ENCODE peak calls at places on chromosomes 16 and 17, in ten cellular contexts. W is AML-193, D is stromal cell of bone marrow, S is iris pigment epithelial cell, O is skeletal muscle cell, Z is NCI-H460, K is HEK293T, V is B cell, C is MCF 10A, I is RWPE1. P is an unnamed sample.

GRCh38 chr16:66188786-66189725 is 177.4 kb upstream of the CDH5 start:
- DNase-seq in W (no peak), D (peak), S (peak), O (no peak), Z (no peak), K (no peak), V (no peak), C (peak), I (no peak), P (no peak)

GRCh38 chr17:3993493-3994220 is 29.4 kb upstream of the ATP2A3 start:
- DNase-seq in W (no peak), D (no peak), S (peak), O (no peak), Z (no peak), K (no peak), V (no peak), C (no peak), I (no peak), P (no peak)

GRCh38 chr16:6573577-6573976 is 759.1 kb upstream of the RBFOX1 start:
- DNase-seq in W (no peak), D (no peak), S (no peak), O (no peak), Z (no peak), K (peak), V (no peak), C (no peak), I (no peak), P (peak)

GRCh38 chr16:84979516-84979915 is 31.8 kb downstream of the ZDHHC7 start:
- DNase-seq in W (no peak), D (no peak), S (peak), O (no peak), Z (no peak), K (no peak), V (no peak), C (no peak), I (peak), P (no peak)

GRCh38 chr16:65453646-65454045 is 331.8 kb upstream of the CDH11 start:
- DNase-seq in W (no peak), D (no peak), S (no peak), O (no peak), Z (no peak), K (no peak), V (no peak), C (no peak), I (no peak), P (no peak)

GRCh38 chr16:12655530-12655929 is 148.2 kb downstream of the CPPED1 start:
- DNase-seq in W (no peak), D (no peak), S (no peak), O (no peak), Z (no peak), K (no peak), V (no peak), C (no peak), I (no peak), P (no peak)

GRCh38 chr16:48217708-48218107 is 26.4 kb upstream of the LONP2 start:
- DNase-seq in W (no peak), D (no peak), S (no peak), O (no peak), Z (no peak), K (no peak), V (no peak), C (no peak), I (no peak), P (no peak)

GRCh38 chr17:76051071-76051467 is 21.2 kb downstream of the SRP68 start:
- DNase-seq in W (no peak), D (no peak), S (peak), O (no peak), Z (no peak), K (no peak), V (no peak), C (no peak), I (no peak), P (peak)

GRCh38 chr16:4936181-4936990 is 562 bp downstream of the PPL start:
- DNase-seq in W (no peak), D (no peak), S (no peak), O (no peak), Z (no peak), K (no peak), V (peak), C (peak), I (peak), P (peak)

GRCh38 chr16:66486773-66487579 is 59.9 kb downstream of the BEAN1 start:
- DNase-seq in W (peak), D (peak), S (peak), O (peak), Z (no peak), K (no peak), V (no peak), C (peak), I (no peak), P (peak)

GRCh38 chr16:86567701-86568571 is 1.3 kb downstream of the FOXC2 start:
- DNase-seq in W (no peak), D (no peak), S (peak), O (no peak), Z (no peak), K (no peak), V (peak), C (peak), I (no peak), P (no peak)

GRCh38 chr17:29677139-29677834 is 54.6 kb upstream of the CORO6 start:
- DNase-seq in W (no peak), D (peak), S (no peak), O (peak), Z (no peak), K (no peak), V (no peak), C (no peak), I (no peak), P (peak)

GRCh38 chr17:48647103-48647963 is 21.2 kb upstream of the HOXB9 start:
- DNase-seq in W (no peak), D (no peak), S (no peak), O (no peak), Z (no peak), K (peak), V (peak), C (no peak), I (no peak), P (no peak)

GRCh38 chr16:61836804-61837398 is 199.3 kb downstream of the CDH8 start:
- DNase-seq in W (no peak), D (no peak), S (no peak), O (no peak), Z (no peak), K (no peak), V (no peak), C (no peak), I (no peak), P (no peak)